ENCODE peak calls at places on chromosomes 1 and 21, in six cellular contexts. G is left ventricle myocardium inferior, X is prostate gland, N is OCI-LY7, T is cardiac fibroblast, P is Panc1. R is an unnamed sample.

GRCh38 chr21:45461369-45461750 is 56.4 kb downstream of the COL18A1 start:
- DNase-seq in N (no peak), X (no peak), P (no peak), T (no peak), G (peak), R (no peak)

GRCh38 chr1:115781343-115781742 is 12.8 kb upstream of the CASQ2 start:
- DNase-seq in G (no peak), N (no peak), T (peak), P (no peak), X (no peak), R (peak)

GRCh38 chr1:118335372-118335771 is 150.3 kb upstream of the SPAG17 start:
- DNase-seq in X (no peak), G (no peak), P (no peak), T (peak), N (peak), R (peak)

GRCh38 chr1:164765557-164765956 is 206.6 kb downstream of the PBX1 start:
- DNase-seq in T (peak), N (no peak), G (no peak), P (no peak), X (no peak), R (peak)

GRCh38 chr1:180933141-180933540 is 20.4 kb downstream of the KIAA1614 start:
- DNase-seq in X (no peak), G (no peak), N (no peak), P (no peak), T (no peak), R (no peak)

GRCh38 chr1:154614887-154615286 is 6.9 kb upstream of the ADAR start:
- DNase-seq in X (no peak), P (no peak), N (no peak), T (peak), G (no peak), R (no peak)

GRCh38 chr1:162861101-162861500 is at the start of gene CCDC190:
- DNase-seq in X (no peak), G (peak), P (no peak), T (peak), N (no peak), R (no peak)

GRCh38 chr1:207097871-207098324 is 6.1 kb upstream of the C4BPA start:
- DNase-seq in N (no peak), T (no peak), P (no peak), G (no peak), X (no peak), R (no peak)

GRCh38 chr1:27000817-27001460 is 7.4 kb downstream of the TRNP1 start:
- DNase-seq in P (no peak), X (no peak), N (no peak), G (no peak), T (peak), R (no peak)

GRCh38 chr1:110424699-110425098 is 17.2 kb upstream of the LAMTOR5 start:
- DNase-seq in X (no peak), G (no peak), T (peak), P (no peak), N (no peak), R (no peak)

GRCh38 chr1:171583581-171584194 is 38.4 kb upstream of the MYOCOS start:
- DNase-seq in X (no peak), P (no peak), N (no peak), T (no peak), G (no peak), R (no peak)

GRCh38 chr1:182193908-182194550 is 132.5 kb upstream of the ZNF648 start:
- DNase-seq in G (no peak), X (no peak), P (no peak), N (no peak), T (no peak), R (peak)

GRCh38 chr1:43197343-43198127 is 25.4 kb downstream of the CFAP57 start:
- DNase-seq in N (no peak), P (no peak), G (no peak), T (no peak), X (no peak), R (no peak)

GRCh38 chr1:24558902-24559791 is 3.3 kb downstream of the NCMAP start:
- DNase-seq in T (peak), X (peak), G (peak), P (peak), N (no peak), R (peak)

GRCh38 chr1:85351202-85351828 is 74.9 kb upstream of the BCL10 start:
- DNase-seq in X (no peak), G (no peak), N (no peak), P (no peak), T (no peak), R (no peak)

GRCh38 chr1:43982241-43982640 is 3.2 kb downstream of the B4GALT2 start:
- DNase-seq in G (no peak), X (no peak), N (no peak), P (no peak), T (no peak), R (no peak)

GRCh38 chr21:18498428-18498827 is 94.8 kb upstream of the TMPRSS15 start:
- DNase-seq in X (no peak), T (no peak), G (no peak), P (no peak), N (no peak), R (no peak)

GRCh38 chr1:210089848-210090247 is 142.7 kb upstream of the SERTAD4 start:
- DNase-seq in G (no peak), X (no peak), T (no peak), P (no peak), N (no peak), R (no peak)

GRCh38 chr1:247840819-247841218 is 877 bp downstream of the OR11L1 start:
- DNase-seq in X (no peak), G (no peak), N (no peak), P (no peak), T (no peak), R (no peak)

GRCh38 chr21:34235514-34235913 is 128.3 kb upstream of the KCNE2 start:
- DNase-seq in P (no peak), G (no peak), X (no peak), T (no peak), N (no peak), R (no peak)

GRCh38 chr1:96981181-96981580 is 259.6 kb downstream of the PTBP2 start:
- DNase-seq in T (no peak), N (no peak), G (no peak), X (no peak), P (no peak), R (no peak)

GRCh38 chr1:166136252-166136651 is 30.5 kb downstream of the FAM78B start:
- DNase-seq in P (no peak), X (no peak), G (no peak), N (no peak), T (no peak), R (no peak)

GRCh38 chr21:46254208-46254975 is 25.8 kb upstream of the LSS start:
- DNase-seq in X (no peak), P (no peak), G (no peak), N (peak), T (no peak), R (no peak)

GRCh38 chr1:4019606-4020331 is 119.7 kb upstream of the C1orf174 start:
- DNase-seq in T (no peak), X (no peak), N (no peak), P (no peak), G (no peak), R (no peak)

GRCh38 chr1:63662846-63663245 is 69.6 kb downstream of the PGM1 start:
- DNase-seq in X (no peak), P (no peak), T (peak), N (no peak), G (no peak), R (no peak)

GRCh38 chr1:20373286-20373685 is 82.6 kb downstream of the VWA5B1 start:
- DNase-seq in X (no peak), G (no peak), N (peak), T (no peak), P (no peak), R (no peak)

GRCh38 chr1:240732390-240732789 is 120.4 kb upstream of the GREM2 start:
- DNase-seq in P (peak), G (no peak), N (peak), T (peak), X (no peak), R (no peak)

GRCh38 chr1:212975607-212975918 is 25.2 kb downstream of the VASH2 start:
- DNase-seq in N (no peak), P (no peak), X (no peak), G (no peak), T (no peak), R (peak)

GRCh38 chr1:31669433-31669785 is 24.7 kb upstream of the PEF1 start:
- DNase-seq in T (no peak), X (no peak), G (no peak), P (no peak), N (no peak), R (no peak)

GRCh38 chr1:31670583-31670944 is 25.9 kb upstream of the PEF1 start:
- DNase-seq in G (no peak), X (no peak), P (no peak), N (no peak), T (peak), R (no peak)

GRCh38 chr1:31671147-31671546 is 26.5 kb upstream of the PEF1 start:
- DNase-seq in T (no peak), N (no peak), P (no peak), X (no peak), G (no peak), R (no peak)

GRCh38 chr1:31668303-31668883 is 23.7 kb upstream of the PEF1 start:
- DNase-seq in X (no peak), G (no peak), T (no peak), N (no peak), P (no peak), R (no peak)

GRCh38 chr1:31669786-31670582 is 25.3 kb upstream of the PEF1 start:
- DNase-seq in X (peak), T (peak), N (peak), P (no peak), G (peak), R (no peak)
- TF ChIP-seq CTCF in X (no peak), T (peak), N (peak), P (no peak), G (peak), R (peak)

DNA sequence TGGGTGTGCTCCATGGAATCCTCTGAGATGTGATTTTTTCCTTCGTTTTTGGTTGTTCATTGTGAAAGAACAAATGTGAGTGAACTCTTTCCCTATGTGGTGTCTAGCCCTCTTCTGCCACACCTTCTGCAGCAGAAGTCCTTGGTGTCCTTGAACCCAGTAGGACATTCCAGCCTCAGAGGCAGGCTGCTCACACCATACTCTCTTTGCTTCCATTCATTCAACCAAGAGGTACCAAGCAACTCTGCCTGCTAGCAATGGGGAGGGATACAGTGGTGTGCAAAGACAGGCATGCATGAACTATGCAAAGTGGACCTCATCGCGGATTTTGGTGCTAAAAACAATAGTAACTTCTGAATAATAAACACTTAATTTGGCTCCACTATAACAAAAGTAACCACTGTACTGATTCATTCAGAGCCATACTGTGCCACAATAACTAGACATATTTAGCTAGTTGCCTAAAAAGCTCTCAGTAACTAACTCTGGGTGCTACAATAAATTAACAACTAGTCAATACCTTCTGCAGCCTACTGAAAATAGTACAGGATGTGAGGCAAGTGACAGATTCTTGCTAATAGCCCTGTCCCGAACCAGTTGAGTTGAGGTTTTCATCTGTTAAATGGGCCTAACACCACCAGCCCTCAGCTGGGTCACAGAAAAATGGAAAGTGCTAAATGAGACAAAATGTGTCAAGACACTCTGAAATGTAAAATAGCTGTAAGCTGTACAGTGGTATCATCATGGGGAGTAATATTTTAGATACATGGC is 155.4 kb downstream of the SLC45A1 start:
- DNase-seq in X (no peak), N (peak), P (no peak), T (no peak), G (no peak), R (no peak)
- H3K4me3 ChIP-seq in X (no peak), N (peak), P (no peak), T (no peak), G (no peak), R (no peak)

GRCh38 chr21:36480618-36481017 is 696 bp upstream of the CLDN14 start:
- DNase-seq in X (no peak), T (no peak), N (no peak), G (no peak), P (no peak), R (no peak)

GRCh38 chr21:36477559-36477958 is 2.4 kb downstream of the CLDN14 start:
- DNase-seq in P (no peak), T (no peak), G (no peak), N (no peak), X (no peak), R (no peak)

GRCh38 chr21:36479415-36480402 is at the start of gene CLDN14:
- DNase-seq in G (peak), P (no peak), N (no peak), X (peak), T (no peak), R (no peak)

GRCh38 chr21:36478207-36478701 is 1.7 kb downstream of the CLDN14 start:
- DNase-seq in X (no peak), G (no peak), P (peak), N (no peak), T (peak), R (peak)

GRCh38 chr21:36478941-36479340 is 981 bp downstream of the CLDN14 start:
- DNase-seq in N (no peak), T (peak), P (no peak), X (no peak), G (no peak), R (no peak)
- TF ChIP-seq CTCF in N (peak), T (peak), P (no peak), X (no peak), G (no peak), R (peak)

DNA sequence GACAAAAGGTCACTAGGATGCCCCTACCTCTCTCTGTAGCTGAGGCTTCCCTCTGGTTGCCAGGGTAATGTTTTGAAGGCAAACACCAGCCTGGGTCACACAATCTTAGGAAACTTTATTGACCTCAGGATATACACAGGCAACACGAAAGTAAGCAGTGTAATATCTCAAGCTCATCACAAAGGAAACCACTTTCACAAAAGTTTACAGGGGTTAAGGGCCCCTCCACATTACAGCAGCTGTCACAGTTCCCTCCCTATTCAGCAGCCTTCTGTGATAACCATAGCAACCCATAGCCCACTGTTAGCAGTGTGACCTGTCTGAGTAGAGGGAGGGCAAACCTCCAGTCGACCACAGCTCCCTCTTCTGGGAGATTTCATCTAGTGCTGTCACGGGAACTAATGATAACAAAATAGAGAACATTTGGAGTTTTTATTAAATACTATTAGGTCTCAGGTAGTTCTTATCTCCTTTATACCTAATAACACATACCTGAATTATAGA is 149.8 kb downstream of the PTPRC start:
- DNase-seq in G (no peak), N (peak), X (no peak), T (peak), P (no peak), R (no peak)
- H3K4me3 ChIP-seq in G (no peak), N (no peak), X (no peak), T (no peak), P (no peak), R (no peak)

GRCh38 chr21:39175154-39175553 is 8.1 kb downstream of the PSMG1 start:
- DNase-seq in T (peak), P (no peak), X (no peak), G (no peak), N (peak), R (no peak)
- TF ChIP-seq CTCF in T (peak), P (peak), X (no peak), G (peak), N (peak), R (peak)

DNA sequence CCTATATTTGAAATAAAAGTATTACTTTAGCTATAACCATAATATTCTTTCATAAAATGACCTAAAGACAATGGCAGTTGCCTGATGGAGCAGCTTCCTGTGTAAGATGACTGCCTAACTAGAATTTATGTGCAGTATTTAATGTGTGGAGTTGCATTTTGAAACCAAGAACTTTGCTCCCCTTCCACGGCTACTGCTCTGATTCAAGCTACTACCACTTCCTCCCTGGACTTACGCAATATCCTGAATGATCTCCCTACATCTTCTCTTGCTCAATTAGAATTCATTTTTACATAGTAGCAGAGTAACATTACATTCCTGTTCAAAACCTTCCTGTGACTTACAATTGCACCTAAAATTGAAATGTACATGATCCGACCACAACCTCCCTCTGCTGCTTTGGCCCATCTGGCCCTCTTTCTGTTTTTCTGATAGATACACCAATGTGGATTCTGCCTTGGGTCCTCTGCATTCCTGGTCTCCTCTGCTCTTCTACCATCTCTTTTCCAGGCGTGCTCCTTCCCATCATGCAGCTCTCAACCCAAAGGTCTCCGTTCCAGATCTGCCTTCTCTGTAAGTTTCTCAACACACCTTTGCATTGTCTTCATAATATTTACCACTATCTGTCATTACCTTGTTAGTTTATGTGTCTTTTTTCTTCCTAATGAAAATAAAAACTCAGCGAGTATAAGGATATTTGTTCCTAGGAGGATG is 47.4 kb upstream of the USP25 start:
- DNase-seq in X (no peak), T (peak), G (no peak), N (no peak), P (no peak), R (no peak)
- H3K4me3 ChIP-seq in X (no peak), T (no peak), G (no peak), N (no peak), P (no peak), R (no peak)